ENCODE peak calls at places on chromosomes 12 and 14, in seven cellular contexts. One of them, this sample, is unnamed.

GRCh38 chr14:49999216-49999761 is 106.4 kb downstream of the ARF6 start:
- DNase-seq in foreskin fibroblast: peak; percentile 92
- DNase-seq in ascending aorta: peak; percentile 89
- DNase-seq in fibroblast of pulmonary artery: peak; percentile 71
- DNase-seq in cardiac muscle cell: peak; percentile 71
- DNase-seq in HCT116: peak; percentile 71
- DNase-seq in brain microvascular endothelial cell: peak; percentile 88
- DNase-seq in this sample: peak; percentile 89

GRCh38 chr12:119803391-119803791 is 73.7 kb downstream of the CIT start:
- DNase-seq in foreskin fibroblast: peak; percentile 71
- DNase-seq in brain microvascular endothelial cell: peak; percentile 47
- DNase-seq in cardiac muscle cell: peak; percentile 69
- DNase-seq in ascending aorta: no peak
- DNase-seq in HCT116: no peak
- DNase-seq in fibroblast of pulmonary artery: peak; percentile 29
- DNase-seq in this sample: peak; percentile 40

GRCh38 chr14:62532186-62532585 is 513.1 kb downstream of the KCNH5 start:
- DNase-seq in foreskin fibroblast: no peak
- DNase-seq in HCT116: no peak
- DNase-seq in ascending aorta: no peak
- DNase-seq in fibroblast of pulmonary artery: no peak
- DNase-seq in cardiac muscle cell: no peak
- DNase-seq in brain microvascular endothelial cell: no peak
- DNase-seq in this sample: no peak

GRCh38 chr12:91091916-91092715 is 19.2 kb downstream of the LUM start:
- DNase-seq in cardiac muscle cell: no peak
- DNase-seq in foreskin fibroblast: no peak
- DNase-seq in fibroblast of pulmonary artery: no peak
- DNase-seq in ascending aorta: no peak
- DNase-seq in HCT116: no peak
- DNase-seq in brain microvascular endothelial cell: no peak
- DNase-seq in this sample: no peak

GRCh38 chr12:88706286-88706685 is 126.0 kb upstream of the KITLG start:
- DNase-seq in brain microvascular endothelial cell: no peak
- DNase-seq in foreskin fibroblast: peak; percentile 18
- DNase-seq in ascending aorta: no peak
- DNase-seq in cardiac muscle cell: no peak
- DNase-seq in fibroblast of pulmonary artery: peak; percentile 25
- DNase-seq in HCT116: no peak
- DNase-seq in this sample: no peak

GRCh38 chr12:124147579-124147978 is 147.3 kb upstream of the RFLNA start:
- DNase-seq in brain microvascular endothelial cell: no peak
- DNase-seq in foreskin fibroblast: no peak
- DNase-seq in fibroblast of pulmonary artery: no peak
- DNase-seq in HCT116: no peak
- DNase-seq in ascending aorta: no peak
- DNase-seq in cardiac muscle cell: no peak
- DNase-seq in this sample: no peak

GRCh38 chr14:95197498-95198010 is 40.2 kb upstream of the DICER1 start:
- DNase-seq in foreskin fibroblast: no peak
- DNase-seq in brain microvascular endothelial cell: no peak
- DNase-seq in HCT116: no peak
- DNase-seq in ascending aorta: no peak
- DNase-seq in cardiac muscle cell: no peak
- DNase-seq in fibroblast of pulmonary artery: no peak
- DNase-seq in this sample: no peak

GRCh38 chr12:9867531-9867930 is 1.6 kb downstream of the CLEC2B start:
- DNase-seq in brain microvascular endothelial cell: no peak
- DNase-seq in HCT116: no peak
- DNase-seq in fibroblast of pulmonary artery: no peak
- DNase-seq in ascending aorta: no peak
- DNase-seq in foreskin fibroblast: no peak
- DNase-seq in cardiac muscle cell: peak; percentile 3
- DNase-seq in this sample: no peak

GRCh38 chr12:1439687-1440086 is 154.7 kb downstream of the FBXL14 start:
- DNase-seq in foreskin fibroblast: no peak
- DNase-seq in ascending aorta: no peak
- DNase-seq in fibroblast of pulmonary artery: no peak
- DNase-seq in brain microvascular endothelial cell: no peak
- DNase-seq in HCT116: no peak
- DNase-seq in cardiac muscle cell: no peak
- DNase-seq in this sample: no peak

GRCh38 chr12:126492181-126492580 is 1426.9 kb downstream of the AACS start:
- DNase-seq in foreskin fibroblast: no peak
- DNase-seq in fibroblast of pulmonary artery: no peak
- DNase-seq in brain microvascular endothelial cell: no peak
- DNase-seq in cardiac muscle cell: peak; percentile 21
- DNase-seq in HCT116: no peak
- DNase-seq in ascending aorta: no peak
- DNase-seq in this sample: no peak

GRCh38 chr12:64323476-64324225 is 66.9 kb downstream of the C12orf56 start:
- DNase-seq in foreskin fibroblast: no peak
- DNase-seq in cardiac muscle cell: no peak
- DNase-seq in HCT116: no peak
- DNase-seq in fibroblast of pulmonary artery: no peak
- DNase-seq in brain microvascular endothelial cell: no peak
- DNase-seq in ascending aorta: no peak
- DNase-seq in this sample: no peak

GRCh38 chr12:64323006-64323405 is 67.6 kb downstream of the C12orf56 start:
- DNase-seq in foreskin fibroblast: no peak
- DNase-seq in brain microvascular endothelial cell: no peak
- DNase-seq in HCT116: no peak
- DNase-seq in cardiac muscle cell: no peak
- DNase-seq in ascending aorta: no peak
- DNase-seq in fibroblast of pulmonary artery: no peak
- DNase-seq in this sample: no peak

GRCh38 chr12:64320611-64321010 is 69.9 kb downstream of the C12orf56 start:
- DNase-seq in foreskin fibroblast: no peak
- DNase-seq in ascending aorta: no peak
- DNase-seq in HCT116: no peak
- DNase-seq in cardiac muscle cell: peak; percentile 2
- DNase-seq in brain microvascular endothelial cell: no peak
- DNase-seq in fibroblast of pulmonary artery: peak; percentile 6
- DNase-seq in this sample: no peak

GRCh38 chr12:64318605-64319004 is 72.0 kb downstream of the C12orf56 start:
- DNase-seq in ascending aorta: no peak
- DNase-seq in cardiac muscle cell: peak; percentile 76
- DNase-seq in foreskin fibroblast: peak; percentile 10
- DNase-seq in brain microvascular endothelial cell: peak; percentile 20
- DNase-seq in fibroblast of pulmonary artery: peak; percentile 80
- DNase-seq in HCT116: no peak
- DNase-seq in this sample: no peak
- TF ChIP-seq CTCF in ascending aorta: no peak
- TF ChIP-seq CTCF in cardiac muscle cell: peak; percentile 32
- TF ChIP-seq CTCF in foreskin fibroblast: no peak
- TF ChIP-seq CTCF in brain microvascular endothelial cell: peak; percentile 31
- TF ChIP-seq CTCF in fibroblast of pulmonary artery: peak; percentile 28
- TF ChIP-seq CTCF in HCT116: no peak
- TF ChIP-seq CTCF in this sample: no peak

GRCh38 chr14:29521526-29522137 is 406.0 kb downstream of the PRKD1 start:
- DNase-seq in fibroblast of pulmonary artery: peak; percentile 36
- DNase-seq in brain microvascular endothelial cell: no peak
- DNase-seq in ascending aorta: no peak
- DNase-seq in HCT116: no peak
- DNase-seq in foreskin fibroblast: no peak
- DNase-seq in cardiac muscle cell: peak; percentile 18
- DNase-seq in this sample: peak; percentile 2

DNA sequence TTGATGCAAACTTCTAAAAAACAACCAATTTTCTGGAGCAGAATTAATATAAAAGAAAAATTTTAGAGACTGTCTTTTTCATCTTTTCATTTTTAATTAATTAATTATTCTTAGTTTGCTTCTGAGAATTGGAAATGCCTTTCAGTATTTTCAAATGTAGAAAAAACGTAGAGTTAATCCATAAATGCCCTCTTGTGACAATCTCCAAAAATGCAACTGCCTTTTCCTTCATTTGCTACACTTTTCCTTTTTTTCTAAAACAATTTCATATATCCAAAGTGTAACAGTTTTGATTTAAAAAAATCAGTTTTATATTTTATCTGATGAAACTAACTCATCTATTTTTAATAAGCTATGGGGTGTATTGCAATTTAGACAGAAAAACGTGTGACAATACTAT is 409.3 kb downstream of the PRKD1 start:
- DNase-seq in ascending aorta: no peak
- DNase-seq in foreskin fibroblast: peak; percentile 7
- DNase-seq in cardiac muscle cell: peak; percentile 22
- DNase-seq in fibroblast of pulmonary artery: peak; percentile 44
- DNase-seq in brain microvascular endothelial cell: no peak
- DNase-seq in HCT116: no peak
- DNase-seq in this sample: peak; percentile 9
- TF ChIP-seq CTCF in ascending aorta: no peak
- TF ChIP-seq CTCF in foreskin fibroblast: peak; percentile 18
- TF ChIP-seq CTCF in cardiac muscle cell: peak; percentile 45
- TF ChIP-seq CTCF in fibroblast of pulmonary artery: peak; percentile 49
- TF ChIP-seq CTCF in brain microvascular endothelial cell: peak; percentile 18
- TF ChIP-seq CTCF in HCT116: no peak
- TF ChIP-seq CTCF in this sample: peak; percentile 77

DNA sequence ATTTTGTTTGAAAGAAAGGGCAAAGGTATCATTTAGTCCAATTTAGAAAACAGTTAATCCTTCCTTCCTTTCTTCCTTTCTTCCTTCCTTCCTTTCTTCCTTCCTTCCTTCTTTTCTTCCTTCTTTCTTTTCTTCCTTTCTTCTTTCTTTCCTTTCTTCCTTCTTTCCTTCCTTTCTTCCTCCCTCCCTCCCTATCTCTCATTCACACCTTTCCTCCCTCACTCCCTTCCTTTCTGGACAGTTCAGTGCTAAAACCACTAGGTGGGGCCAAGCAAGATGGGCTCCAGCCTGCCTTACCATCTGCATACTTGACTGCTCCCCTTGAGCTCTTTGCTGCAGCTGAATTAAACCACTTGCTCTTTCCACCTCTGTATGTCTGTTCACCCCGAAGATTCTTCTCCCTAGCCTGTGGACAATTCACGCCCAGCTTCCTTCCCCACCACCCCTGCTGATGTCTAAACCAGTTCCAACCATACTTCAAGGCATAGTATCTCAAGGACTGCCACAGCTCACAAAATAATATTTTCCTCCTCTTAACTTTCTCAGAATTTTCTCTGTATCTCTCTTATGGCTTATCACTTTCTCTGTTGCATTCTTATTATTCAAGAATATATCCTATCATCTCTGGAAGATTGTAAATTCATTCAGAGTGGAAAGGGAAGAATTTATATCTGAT is 78.0 kb downstream of the DBX2 start:
- DNase-seq in ascending aorta: no peak
- DNase-seq in HCT116: peak; percentile 22
- DNase-seq in cardiac muscle cell: peak; percentile 11
- DNase-seq in brain microvascular endothelial cell: no peak
- DNase-seq in foreskin fibroblast: peak; percentile 3
- DNase-seq in fibroblast of pulmonary artery: peak; percentile 9
- DNase-seq in this sample: no peak
- TF ChIP-seq CTCF in ascending aorta: no peak
- TF ChIP-seq CTCF in HCT116: peak; percentile 84
- TF ChIP-seq CTCF in cardiac muscle cell: peak; percentile 49
- TF ChIP-seq CTCF in brain microvascular endothelial cell: peak; percentile 66
- TF ChIP-seq CTCF in foreskin fibroblast: peak; percentile 54
- TF ChIP-seq CTCF in fibroblast of pulmonary artery: peak; percentile 49
- TF ChIP-seq CTCF in this sample: peak; percentile 36

DNA sequence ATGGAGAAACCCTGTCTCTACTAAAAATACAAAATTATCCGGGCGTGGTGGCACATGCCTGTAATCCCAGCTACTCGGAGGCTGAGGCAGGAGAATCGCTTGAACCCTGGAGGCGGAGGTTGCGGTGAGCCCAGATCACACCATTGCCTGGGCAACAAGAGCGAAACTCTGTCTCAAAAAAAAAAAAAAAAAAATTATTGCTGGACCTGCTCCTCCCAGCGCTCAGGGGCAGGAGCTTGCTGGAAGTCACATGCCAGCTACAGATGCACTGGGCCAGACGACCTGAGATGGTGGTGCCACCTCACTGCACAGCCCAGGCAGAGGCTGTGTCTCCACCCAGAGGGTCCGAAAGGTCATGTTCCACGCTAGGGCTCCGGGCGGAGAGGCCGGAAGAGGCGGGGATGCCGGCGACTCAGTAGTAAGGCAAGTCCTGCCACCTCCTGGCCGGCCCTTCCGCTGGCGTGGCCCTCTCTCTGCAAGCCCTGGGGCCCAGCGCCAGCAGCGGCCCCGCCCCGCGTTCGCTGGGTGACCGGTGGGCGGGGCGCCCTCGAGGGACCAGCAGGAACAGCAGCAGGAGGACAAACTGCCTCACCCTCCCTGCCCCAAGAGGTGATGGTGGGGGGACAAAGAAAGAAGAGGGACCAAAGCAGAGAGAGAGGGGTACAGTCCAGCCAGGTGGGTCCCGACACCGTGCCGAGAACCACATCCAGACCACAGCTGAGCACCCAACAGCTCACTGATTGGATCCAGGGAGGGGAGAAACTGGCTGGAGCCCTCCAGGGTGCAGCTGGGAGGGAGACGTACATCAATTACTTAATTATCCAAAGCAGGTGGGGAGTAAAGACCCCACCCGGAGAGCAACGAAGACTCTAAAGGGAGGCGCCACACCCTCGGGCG is 3.6 kb upstream of the RHOF start:
- DNase-seq in brain microvascular endothelial cell: peak; percentile 68
- DNase-seq in HCT116: peak; percentile 84
- DNase-seq in fibroblast of pulmonary artery: peak; percentile 80
- DNase-seq in ascending aorta: peak; percentile 89
- DNase-seq in cardiac muscle cell: peak; percentile 89
- DNase-seq in foreskin fibroblast: peak; percentile 93
- DNase-seq in this sample: peak; percentile 85
- TF ChIP-seq CTCF in brain microvascular endothelial cell: peak; percentile 40
- TF ChIP-seq CTCF in HCT116: peak; percentile 39
- TF ChIP-seq CTCF in fibroblast of pulmonary artery: peak; percentile 20
- TF ChIP-seq CTCF in ascending aorta: peak; percentile 30
- TF ChIP-seq CTCF in cardiac muscle cell: peak; percentile 37
- TF ChIP-seq CTCF in foreskin fibroblast: peak; percentile 42
- TF ChIP-seq CTCF in this sample: peak; percentile 68

DNA sequence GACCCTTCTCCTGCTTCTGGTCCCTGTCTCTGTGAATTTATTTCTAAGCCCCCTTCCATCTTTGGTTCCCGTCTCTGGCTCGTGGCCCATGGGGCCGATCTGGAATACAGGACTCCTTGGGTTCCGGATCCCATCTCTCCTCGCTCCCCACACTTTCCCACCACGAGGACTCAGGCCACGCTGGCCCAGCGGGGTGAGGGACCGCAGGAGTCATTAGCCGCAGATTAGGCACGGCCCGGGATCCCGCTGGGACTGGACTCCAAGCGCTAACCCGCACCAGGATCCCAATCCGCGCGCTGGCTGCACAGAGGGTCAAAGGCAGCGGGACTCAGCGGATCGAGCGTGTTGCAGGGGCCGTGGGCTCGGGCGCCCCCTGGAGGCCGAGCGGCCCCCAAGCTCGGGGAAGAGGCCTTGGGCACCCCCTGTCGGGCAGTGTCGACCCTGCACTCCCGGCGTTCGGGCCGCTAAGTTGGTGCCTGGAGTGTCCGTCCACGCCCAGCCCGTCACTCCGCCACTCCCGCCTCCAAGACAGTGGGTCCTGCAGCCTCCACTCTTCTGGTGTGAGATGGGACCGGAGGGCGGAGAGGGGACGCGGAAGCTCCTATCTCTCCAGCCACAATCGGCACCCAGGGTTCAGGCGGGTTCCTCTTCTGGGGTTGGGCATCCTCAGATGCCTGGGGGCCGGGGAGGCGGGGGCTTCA is 9.5 kb downstream of the SHMT2 start:
- DNase-seq in ascending aorta: no peak
- DNase-seq in foreskin fibroblast: peak; percentile 81
- DNase-seq in HCT116: peak; percentile 58
- DNase-seq in fibroblast of pulmonary artery: peak; percentile 87
- DNase-seq in brain microvascular endothelial cell: peak; percentile 76
- DNase-seq in cardiac muscle cell: peak; percentile 92
- DNase-seq in this sample: peak; percentile 74
- TF ChIP-seq CTCF in ascending aorta: peak; percentile 100
- TF ChIP-seq CTCF in foreskin fibroblast: peak; percentile 100
- TF ChIP-seq CTCF in HCT116: peak; percentile 100
- TF ChIP-seq CTCF in fibroblast of pulmonary artery: no peak
- TF ChIP-seq CTCF in brain microvascular endothelial cell: peak; percentile 100
- TF ChIP-seq CTCF in cardiac muscle cell: peak; percentile 100
- TF ChIP-seq CTCF in this sample: peak; percentile 100

GRCh38 chr12:132284071-132284492 is 45.3 kb downstream of the GALNT9 start:
- DNase-seq in brain microvascular endothelial cell: peak; percentile 39
- DNase-seq in foreskin fibroblast: peak; percentile 28
- DNase-seq in ascending aorta: no peak
- DNase-seq in cardiac muscle cell: peak; percentile 54
- DNase-seq in fibroblast of pulmonary artery: peak; percentile 66
- DNase-seq in HCT116: no peak
- DNase-seq in this sample: peak; percentile 21
- TF ChIP-seq CTCF in brain microvascular endothelial cell: peak; percentile 52
- TF ChIP-seq CTCF in foreskin fibroblast: peak; percentile 27
- TF ChIP-seq CTCF in ascending aorta: no peak
- TF ChIP-seq CTCF in cardiac muscle cell: peak; percentile 61
- TF ChIP-seq CTCF in fibroblast of pulmonary artery: peak; percentile 71
- TF ChIP-seq CTCF in HCT116: peak; percentile 54
- TF ChIP-seq CTCF in this sample: peak; percentile 63